ENCODE peak calls at places on chromosomes 5 and 9, in ten cellular contexts. X is lower lobe of right lung, J is upper lobe of right lung, Z is left lobe of liver, E is PC-3, R is left cardiac atrium, F is left lung, P is heart right ventricle, M is omental fat pad, K is heart left ventricle. Q is an unnamed sample.

GRCh38 chr5:93331864-93332263 is 249.2 kb downstream of the NR2F1-AS1 start:
- ATAC-seq in E (no peak), J (no peak), P (peak), M (no peak), X (no peak), R (peak), Z (no peak), F (no peak), K (peak), Q (no peak)

GRCh38 chr9:21395778-21396717 is 10.8 kb upstream of the IFNA2 start:
- ATAC-seq in X (peak), E (peak), K (peak), J (peak), Z (peak), M (peak), F (peak), P (peak), R (peak), Q (peak)

GRCh38 chr5:114857951-114858401 is 311.7 kb downstream of the TRIM36 start:
- ATAC-seq in X (no peak), F (no peak), E (no peak), P (no peak), M (no peak), K (peak), J (peak), R (no peak), Z (no peak), Q (no peak)

GRCh38 chr5:132742626-132743025 is 4.6 kb upstream of the CCNI2 start:
- ATAC-seq in E (no peak), X (no peak), R (no peak), K (no peak), Z (no peak), F (no peak), P (no peak), M (no peak), J (no peak), Q (no peak)

GRCh38 chr5:153831976-153832375 is 206.7 kb downstream of the FAM114A2 start:
- ATAC-seq in Z (peak), E (no peak), J (no peak), K (peak), X (no peak), P (no peak), M (no peak), R (no peak), F (no peak), Q (peak)

GRCh38 chr5:149117970-149118369 is 23.3 kb upstream of the ABLIM3 start:
- ATAC-seq in Z (no peak), X (no peak), K (no peak), J (no peak), E (no peak), R (no peak), P (no peak), F (no peak), M (no peak), Q (no peak)

GRCh38 chr9:17402309-17402708 is 176.6 kb upstream of the SH3GL2 start:
- ATAC-seq in J (no peak), X (no peak), E (no peak), M (no peak), F (no peak), Z (peak), P (no peak), K (no peak), R (no peak), Q (peak)

GRCh38 chr5:50564079-50564478 is 102.4 kb upstream of the PARP8 start:
- ATAC-seq in F (no peak), K (no peak), Z (no peak), R (no peak), J (no peak), E (no peak), P (no peak), X (no peak), M (no peak), Q (no peak)

GRCh38 chr9:110283736-110284135 is 27.4 kb upstream of the TXN start:
- ATAC-seq in R (no peak), X (no peak), E (no peak), K (no peak), M (peak), P (no peak), F (no peak), Z (peak), J (no peak), Q (no peak)

GRCh38 chr9:94839398-94839797 is 112.9 kb downstream of the AOPEP start:
- ATAC-seq in J (no peak), F (no peak), R (no peak), K (no peak), M (no peak), X (no peak), P (no peak), E (peak), Z (no peak), Q (no peak)

GRCh38 chr5:41459557-41459956 is 50.8 kb downstream of the PLCXD3 start:
- ATAC-seq in J (no peak), Z (no peak), R (no peak), X (no peak), K (no peak), M (no peak), E (no peak), F (no peak), P (no peak), Q (no peak)

GRCh38 chr9:110142868-110143866 is 64.8 kb downstream of the C9orf152 start:
- ATAC-seq in R (peak), Z (peak), K (peak), M (no peak), X (no peak), J (peak), P (peak), E (no peak), F (peak), Q (no peak)

GRCh38 chr5:136155078-136155477 is 22.4 kb downstream of the SMAD5 start:
- ATAC-seq in P (no peak), X (no peak), M (no peak), E (no peak), K (no peak), R (no peak), Z (no peak), F (no peak), J (no peak), Q (no peak)

GRCh38 chr5:80503641-80504040 is 15.7 kb downstream of the FAM151B start:
- ATAC-seq in K (no peak), J (peak), E (no peak), P (no peak), F (peak), X (peak), Z (no peak), R (peak), M (no peak), Q (no peak)

GRCh38 chr9:114271556-114272510 is 51.1 kb upstream of the ORM1 start:
- ATAC-seq in J (peak), K (peak), F (peak), P (peak), Z (peak), E (no peak), M (no peak), X (peak), R (peak), Q (peak)

GRCh38 chr5:6962256-6962655 is 249.0 kb downstream of the TENT4A start:
- ATAC-seq in X (no peak), E (no peak), R (no peak), K (no peak), J (no peak), Z (no peak), P (no peak), M (no peak), F (no peak), Q (no peak)

GRCh38 chr5:151151793-151152192 is 5.8 kb downstream of the ANXA6 start:
- ATAC-seq in F (peak), P (no peak), M (no peak), Z (no peak), K (peak), J (peak), X (peak), E (no peak), R (peak), Q (no peak)

GRCh38 chr5:97534166-97534565 is 351.1 kb upstream of the RIOK2 start:
- ATAC-seq in K (peak), E (peak), M (no peak), X (peak), J (peak), R (peak), P (peak), F (peak), Z (peak), Q (peak)

GRCh38 chr9:95116820-95117204 is 200.7 kb downstream of the FANCC start:
- ATAC-seq in K (peak), J (no peak), M (peak), X (no peak), E (peak), R (peak), Z (peak), F (peak), P (no peak), Q (no peak)

GRCh38 chr5:119913425-119913824 is 284.1 kb downstream of the FAM170A start:
- ATAC-seq in P (no peak), F (no peak), J (no peak), M (no peak), E (no peak), K (no peak), X (peak), Z (no peak), R (no peak), Q (no peak)

GRCh38 chr9:126854734-126855133 is 5.7 kb upstream of the ZBTB34 start:
- ATAC-seq in P (no peak), K (no peak), Z (no peak), R (no peak), M (no peak), X (no peak), J (no peak), E (no peak), F (no peak), Q (no peak)

GRCh38 chr5:160198148-160198545 is 31.2 kb upstream of the FABP6 start:
- ATAC-seq in Z (no peak), M (no peak), E (no peak), J (no peak), F (no peak), K (no peak), P (no peak), X (no peak), R (no peak), Q (no peak)

GRCh38 chr5:131525805-131526204 is 109.2 kb downstream of the RAPGEF6 start:
- ATAC-seq in J (peak), M (no peak), E (no peak), P (no peak), X (peak), R (peak), Z (peak), K (peak), F (peak), Q (no peak)

GRCh38 chr5:179755022-179755421 is 22.4 kb downstream of the MAML1 start:
- ATAC-seq in R (peak), M (no peak), J (no peak), F (no peak), E (no peak), P (peak), X (no peak), Z (peak), K (peak), Q (no peak)

GRCh38 chr5:12277504-12278192 is 373.4 kb upstream of the CTNND2 start:
- ATAC-seq in R (no peak), P (no peak), Z (no peak), M (no peak), F (no peak), X (no peak), K (no peak), J (no peak), E (no peak), Q (no peak)

GRCh38 chr5:112691758-112692157 is 45.9 kb upstream of the APC start:
- ATAC-seq in M (no peak), Z (peak), F (peak), K (no peak), R (peak), J (peak), P (no peak), E (peak), X (no peak), Q (peak)